ENCODE peak calls at places on chromosome 22, in four cellular contexts. T, D, L and Q are unnamed samples.

GRCh38 chr22:29108137-29108536 is 35.3 kb downstream of the KREMEN1 start:
- DNase-seq in T (peak), D (no peak), L (no peak), Q (no peak)

GRCh38 chr22:49724030-49724892 is 103.4 kb downstream of the BRD1 start:
- DNase-seq in T (no peak), D (no peak), L (no peak), Q (no peak)

GRCh38 chr22:39814899-39815298 is 78.7 kb downstream of the ENTHD1 start:
- DNase-seq in T (peak), D (no peak), L (no peak), Q (no peak)

GRCh38 chr22:20615533-20616450 is 108.4 kb downstream of the MED15 start:
- DNase-seq in T (no peak), D (no peak), L (no peak), Q (no peak)

GRCh38 chr22:49154433-49154832 is 673.2 kb downstream of the BRD1 start:
- DNase-seq in T (no peak), D (peak), L (no peak), Q (no peak)

GRCh38 chr22:44125421-44125820 is 55.3 kb upstream of the PARVG start:
- DNase-seq in T (no peak), D (peak), L (no peak), Q (no peak)

GRCh38 chr22:37623075-37624016 is 14.7 kb downstream of the GGA1 start:
- DNase-seq in T (no peak), D (peak), L (peak), Q (no peak)

GRCh38 chr22:37498289-37498909 is 12.2 kb upstream of the MFNG start:
- DNase-seq in T (no peak), D (peak), L (peak), Q (no peak)

GRCh38 chr22:29143848-29144785 is 61.6 kb upstream of the EMID1 start:
- DNase-seq in T (no peak), D (no peak), L (no peak), Q (no peak)

GRCh38 chr22:42773161-42773560 is 52.5 kb upstream of the A4GALT start:
- DNase-seq in T (no peak), D (no peak), L (no peak), Q (no peak)

DNA sequence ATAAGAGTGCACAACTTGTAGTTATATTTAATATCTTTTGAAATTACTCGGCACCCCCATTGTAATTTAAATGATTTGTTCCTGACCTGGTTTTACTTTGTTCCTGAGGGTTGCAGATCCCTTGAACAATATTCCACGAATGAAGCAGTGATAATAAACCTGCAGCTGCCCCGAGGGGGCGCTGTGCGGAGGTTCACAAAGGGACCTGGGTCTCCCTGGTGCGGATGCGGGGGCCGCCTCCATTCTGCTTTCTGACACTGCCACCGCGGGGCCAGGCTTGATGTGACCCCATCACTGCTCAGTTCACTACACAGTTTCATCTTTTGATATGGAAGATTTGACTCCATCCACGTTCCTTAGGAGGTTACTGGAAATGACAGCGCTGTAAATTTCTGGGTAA is 62.9 kb upstream of the PRODH start:
- DNase-seq in T (no peak), D (no peak), L (no peak), Q (no peak)
- TF ChIP-seq CTCF in T (peak), D (no peak), L (peak), Q (no peak)

GRCh38 chr22:26797910-26798309 is 140.5 kb downstream of the MIAT start:
- DNase-seq in T (no peak), D (no peak), L (no peak), Q (no peak)
- TF ChIP-seq CTCF in T (peak), D (no peak), L (no peak), Q (no peak)

DNA sequence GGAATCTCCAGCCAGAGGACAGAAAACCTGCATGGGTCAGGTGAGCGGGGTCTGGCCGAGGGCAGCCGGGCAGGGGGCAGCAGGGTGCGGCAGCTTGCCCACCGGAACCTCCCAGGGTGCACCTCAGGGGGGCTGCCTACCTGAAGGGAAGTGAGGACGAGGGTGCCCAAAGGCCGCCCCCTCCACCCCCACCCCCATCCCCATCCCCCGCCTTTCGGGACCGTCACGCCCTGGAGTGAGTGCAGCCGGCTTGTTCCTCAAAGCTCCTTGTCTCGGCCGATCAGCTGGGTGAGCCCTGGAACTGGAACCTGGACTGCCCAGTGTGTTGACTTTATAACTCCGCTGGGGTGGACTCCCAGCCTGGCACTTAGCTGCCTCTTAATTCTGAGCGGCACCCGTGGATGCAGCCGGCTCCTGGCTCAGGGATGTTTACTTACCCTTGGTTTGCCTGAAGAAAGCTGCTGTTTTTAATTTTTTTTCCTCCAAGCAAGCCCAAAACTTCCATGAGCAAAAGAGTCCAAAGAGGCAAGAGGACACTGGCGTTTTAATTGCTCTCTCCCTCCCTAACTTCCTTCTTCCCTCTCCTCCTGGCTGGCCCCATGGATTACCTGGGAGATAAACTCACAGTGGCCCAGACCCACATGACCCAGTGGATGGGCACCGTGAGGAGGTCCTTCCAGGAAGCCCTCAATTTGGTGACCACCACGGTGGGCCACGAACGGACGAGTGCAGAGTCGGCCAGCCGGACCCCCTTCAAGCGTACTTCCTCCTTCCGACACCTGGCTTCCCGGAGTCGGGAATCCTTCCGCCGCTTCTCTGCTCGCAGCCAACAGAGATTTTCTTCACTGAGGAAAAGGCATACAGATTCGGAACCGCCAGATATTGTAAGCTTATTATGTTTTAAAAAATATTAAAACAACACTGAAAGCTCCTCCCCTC is 87.8 kb upstream of the CRYBB3 start:
- DNase-seq in T (no peak), D (no peak), L (no peak), Q (no peak)
- TF ChIP-seq CTCF in T (no peak), D (no peak), L (no peak), Q (no peak)

GRCh38 chr22:22431271-22432220 is 77.0 kb downstream of the ZNF280B start:
- DNase-seq in T (no peak), D (peak), L (peak), Q (no peak)
- TF ChIP-seq CTCF in T (peak), D (peak), L (peak), Q (peak)